ENCODE peak calls at places on chromosomes 2 and 18, in five cellular contexts. F is NCI-H345; L is cardiac septum; T is NCI-H460; W is activated CD4-positive, alpha-beta T cell treated with anti-CD3 and anti-CD28 coated beads, Interleukin-2, amount 10 ng/mL, durations not matched to agents 7 days and 5 days. X is an unnamed sample.

GRCh38 chr2:23905155-23905554 is 21.8 kb downstream of the ATAD2B start:
- DNase-seq in L (no peak), W (no peak), F (no peak), T (no peak), X (peak)

GRCh38 chr2:142112648-142113278 is 18.1 kb downstream of the LRP1B start:
- DNase-seq in F (no peak), W (no peak), T (no peak), L (no peak), X (peak)

GRCh38 chr2:19883486-19883885 is 18.3 kb downstream of the TTC32 start:
- DNase-seq in L (no peak), T (no peak), F (no peak), W (peak), X (no peak)

GRCh38 chr2:230256735-230257332 is 31.3 kb downstream of the SP140 start:
- DNase-seq in F (no peak), W (no peak), L (no peak), T (no peak), X (no peak)

GRCh38 chr2:197229509-197230458 is 80.8 kb downstream of the ANKRD44 start:
- DNase-seq in W (no peak), T (no peak), L (no peak), F (no peak), X (no peak)

GRCh38 chr18:13999266-13999665 is 83.9 kb upstream of the MC2R start:
- DNase-seq in L (no peak), F (no peak), W (no peak), T (no peak), X (no peak)

GRCh38 chr18:48031011-48031480 is 100.6 kb upstream of the SMAD2 start:
- DNase-seq in T (peak), F (peak), L (peak), W (peak), X (peak)

GRCh38 chr18:73752965-73753364 is 394.7 kb downstream of the FBXO15 start:
- DNase-seq in F (no peak), T (peak), W (no peak), L (no peak), X (no peak)

GRCh38 chr2:240429341-240429871 is 6.1 kb upstream of the GPC1 start:
- DNase-seq in F (no peak), L (peak), W (no peak), T (no peak), X (peak)

GRCh38 chr2:133568172-133568571 is at the start of gene NCKAP5:
- DNase-seq in W (no peak), L (no peak), T (peak), F (peak), X (no peak)

GRCh38 chr2:237202288-237203030 is 116.8 kb downstream of the COPS8 start:
- DNase-seq in T (no peak), L (no peak), W (no peak), F (no peak), X (peak)

GRCh38 chr2:28507806-28508764 is 12.2 kb downstream of the PLB1 start:
- DNase-seq in T (no peak), F (peak), L (no peak), W (peak), X (peak)

GRCh38 chr18:44579028-44579692 is 101.5 kb upstream of the SETBP1 start:
- DNase-seq in W (peak), F (no peak), L (no peak), T (no peak), X (no peak)

GRCh38 chr2:70199320-70199864 is 8.6 kb upstream of the C2orf42 start:
- DNase-seq in T (no peak), W (no peak), L (no peak), F (no peak), X (no peak)

GRCh38 chr2:88637464-88637863 is 10.2 kb upstream of the EIF2AK3 start:
- DNase-seq in T (no peak), F (no peak), L (no peak), W (no peak), X (no peak)

GRCh38 chr2:53751728-53752127 is 15.9 kb upstream of the CHAC2 start:
- DNase-seq in L (no peak), F (no peak), W (no peak), T (no peak), X (no peak)

GRCh38 chr18:56542488-56542887 is 95.9 kb downstream of the TXNL1 start:
- DNase-seq in T (no peak), L (no peak), W (no peak), F (no peak), X (no peak)

GRCh38 chr2:231387904-231388724 is 7.4 kb upstream of the B3GNT7 start:
- DNase-seq in F (no peak), L (no peak), T (no peak), W (no peak), X (peak)

GRCh38 chr2:149904352-149904751 is 316.8 kb upstream of the MMADHC start:
- DNase-seq in T (no peak), F (no peak), W (no peak), L (no peak), X (peak)

GRCh38 chr2:142180820-142181533 is 50.2 kb upstream of the LRP1B start:
- DNase-seq in T (peak), F (no peak), W (no peak), L (peak), X (peak)

GRCh38 chr2:37376421-37377186 is 32.2 kb downstream of the QPCT start:
- DNase-seq in L (no peak), F (no peak), T (peak), W (peak), X (no peak)

GRCh38 chr2:181991171-181991885 is 5.7 kb downstream of the PPP1R1C start:
- DNase-seq in W (no peak), F (no peak), T (no peak), L (no peak), X (no peak)

GRCh38 chr18:67285583-67285982 is 230.9 kb downstream of the DSEL start:
- DNase-seq in F (no peak), L (no peak), W (no peak), T (no peak), X (no peak)

GRCh38 chr2:199488772-199489400 is 31.1 kb upstream of the SATB2 start:
- DNase-seq in T (peak), F (no peak), L (no peak), W (peak), X (peak)

GRCh38 chr2:128291161-128291843 is 27.4 kb downstream of the HS6ST1 start:
- DNase-seq in F (no peak), W (no peak), L (no peak), T (no peak), X (peak)

GRCh38 chr2:173574713-173575112 is 220.0 kb downstream of the CDCA7 start:
- DNase-seq in F (no peak), T (no peak), W (no peak), L (no peak), X (no peak)

GRCh38 chr2:46913471-46914381 is 1.9 kb downstream of the MCFD2 start:
- DNase-seq in L (no peak), W (no peak), F (no peak), T (no peak), X (no peak)

GRCh38 chr2:223933098-223933800 is 11.9 kb downstream of the WDFY1 start:
- DNase-seq in L (no peak), W (no peak), F (no peak), T (no peak), X (no peak)

GRCh38 chr2:176147790-176148496 is 3.4 kb upstream of the HOXD4 start:
- DNase-seq in T (no peak), W (no peak), L (no peak), F (no peak), X (no peak)

GRCh38 chr18:13267517-13267916 is 49.0 kb downstream of the LDLRAD4 start:
- DNase-seq in L (no peak), F (no peak), W (no peak), T (no peak), X (peak)

GRCh38 chr18:43180814-43181213 is 65.3 kb upstream of the RIT2 start:
- DNase-seq in F (no peak), L (no peak), W (no peak), T (no peak), X (no peak)

GRCh38 chr2:234975611-234976010 is 23.8 kb downstream of the SH3BP4 start:
- DNase-seq in T (no peak), L (no peak), F (no peak), W (no peak), X (no peak)

GRCh38 chr2:70557171-70557838 is 3.7 kb upstream of the TGFA start:
- DNase-seq in F (peak), W (no peak), T (no peak), L (no peak), X (no peak)

GRCh38 chr2:1556776-1557466 is 143.7 kb downstream of the TPO start:
- DNase-seq in L (peak), T (no peak), F (no peak), W (no peak), X (peak)

GRCh38 chr2:232988444-232988843 is 24.6 kb downstream of the NGEF start:
- DNase-seq in L (no peak), T (peak), W (no peak), F (no peak), X (peak)

GRCh38 chr2:62270728-62271127 is 74.8 kb downstream of the B3GNT2 start:
- DNase-seq in F (peak), T (no peak), W (no peak), L (no peak), X (peak)

GRCh38 chr2:74414913-74415761 is 6.3 kb downstream of the C2orf81 start:
- DNase-seq in F (no peak), T (no peak), W (peak), L (no peak), X (no peak)

X was measured in islet precursor cell.